ENCODE peak calls at places on chromosomes 11 and 22, in eight cellular contexts. H is fibroblast of lung, T is PC-9, K is HFF-Myc, B is Caco-2, R is kidney, S is heart left ventricle, O is AG09309. G is an unnamed sample.

GRCh38 chr22:36332623-36333331 is 55.0 kb downstream of the MYH9 start:
- DNase-seq in T (peak), B (peak), O (no peak), K (peak), S (peak), R (no peak), H (peak), G (no peak)

GRCh38 chr22:20235453-20235991 is 32.6 kb downstream of the RTN4R start:
- DNase-seq in O (no peak), T (no peak), H (no peak), B (no peak), K (no peak), R (no peak), S (no peak), G (no peak)

GRCh38 chr11:128714121-128714520 is 20.2 kb downstream of the FLI1 start:
- DNase-seq in H (no peak), B (no peak), R (no peak), S (no peak), T (no peak), K (no peak), O (no peak), G (no peak)

GRCh38 chr22:45344339-45344738 is 34.6 kb downstream of the FAM118A start:
- DNase-seq in H (no peak), O (no peak), K (no peak), R (no peak), S (no peak), B (peak), T (no peak), G (no peak)

GRCh38 chr11:26556582-26556981 is 15.5 kb downstream of the MUC15 start:
- DNase-seq in K (no peak), S (no peak), O (no peak), T (peak), B (no peak), H (no peak), R (no peak), G (no peak)

GRCh38 chr11:67351275-67352005 is 1.9 kb downstream of the POLD4 start:
- DNase-seq in T (peak), B (peak), R (peak), K (no peak), H (peak), S (no peak), O (no peak), G (peak)

GRCh38 chr11:67291481-67292381 is 2.6 kb downstream of the ANKRD13D start:
- DNase-seq in O (no peak), R (peak), K (no peak), B (no peak), S (no peak), T (no peak), H (no peak), G (no peak)

GRCh38 chr11:75077316-75077715 is 19.4 kb downstream of the OR2AT4 start:
- DNase-seq in H (no peak), K (no peak), T (no peak), O (no peak), B (no peak), R (no peak), S (no peak), G (no peak)

GRCh38 chr11:85539740-85540139 is 87.4 kb downstream of the DLG2 start:
- DNase-seq in K (no peak), R (no peak), T (no peak), O (no peak), B (no peak), S (no peak), H (no peak), G (no peak)

GRCh38 chr11:61888043-61888442 is 3.3 kb downstream of the FADS3 start:
- DNase-seq in O (peak), R (peak), H (peak), K (no peak), S (peak), T (peak), B (no peak), G (no peak)

GRCh38 chr11:8638300-8638699 is 44.2 kb downstream of the TRIM66 start:
- DNase-seq in O (no peak), S (no peak), K (no peak), R (no peak), H (peak), T (no peak), B (no peak), G (no peak)

GRCh38 chr11:1814691-1815090 is 20.1 kb upstream of the SYT8 start:
- DNase-seq in K (no peak), H (no peak), B (no peak), S (no peak), R (no peak), O (no peak), T (no peak), G (no peak)

GRCh38 chr11:75454987-75455386 is 22.0 kb upstream of the KLHL35 start:
- DNase-seq in S (no peak), R (no peak), K (no peak), H (no peak), T (no peak), B (no peak), O (no peak), G (no peak)

GRCh38 chr11:44848203-44848962 is 102.3 kb downstream of the TP53I11 start:
- DNase-seq in H (no peak), S (no peak), O (no peak), K (no peak), R (peak), T (no peak), B (no peak), G (no peak)

GRCh38 chr11:124669193-124669592 is 4.3 kb downstream of the SIAE start:
- DNase-seq in B (peak), T (peak), K (peak), O (no peak), S (peak), H (peak), R (no peak), G (no peak)

GRCh38 chr11:86360775-86361395 is 13.8 kb upstream of the CCDC81 start:
- DNase-seq in B (no peak), O (no peak), R (no peak), T (no peak), S (no peak), H (peak), K (peak), G (no peak)

GRCh38 chr22:41825376-41825775 is 7.5 kb upstream of the SREBF2 start:
- DNase-seq in O (no peak), K (no peak), S (no peak), B (no peak), T (no peak), R (no peak), H (peak), G (no peak)

GRCh38 chr11:62456630-62457029 is 37.8 kb downstream of the SCGB1A1 start:
- DNase-seq in S (no peak), T (peak), B (peak), O (no peak), K (no peak), H (no peak), R (no peak), G (no peak)

GRCh38 chr22:19823191-19823590 is 31.5 kb downstream of the GNB1L start:
- DNase-seq in S (peak), O (no peak), T (no peak), H (no peak), R (no peak), K (no peak), B (no peak), G (peak)

GRCh38 chr11:8288824-8289223 is 25.1 kb upstream of the LMO1 start:
- DNase-seq in H (no peak), T (no peak), R (no peak), S (no peak), O (no peak), K (no peak), B (no peak), G (peak)

GRCh38 chr11:75468534-75469340 is 35.7 kb upstream of the KLHL35 start:
- DNase-seq in S (peak), B (no peak), O (no peak), R (peak), T (no peak), K (peak), H (peak), G (no peak)

GRCh38 chr11:122727101-122727929 is 71.8 kb downstream of the UBASH3B start:
- DNase-seq in K (no peak), B (no peak), T (no peak), H (no peak), R (no peak), S (no peak), O (no peak), G (no peak)

DNA sequence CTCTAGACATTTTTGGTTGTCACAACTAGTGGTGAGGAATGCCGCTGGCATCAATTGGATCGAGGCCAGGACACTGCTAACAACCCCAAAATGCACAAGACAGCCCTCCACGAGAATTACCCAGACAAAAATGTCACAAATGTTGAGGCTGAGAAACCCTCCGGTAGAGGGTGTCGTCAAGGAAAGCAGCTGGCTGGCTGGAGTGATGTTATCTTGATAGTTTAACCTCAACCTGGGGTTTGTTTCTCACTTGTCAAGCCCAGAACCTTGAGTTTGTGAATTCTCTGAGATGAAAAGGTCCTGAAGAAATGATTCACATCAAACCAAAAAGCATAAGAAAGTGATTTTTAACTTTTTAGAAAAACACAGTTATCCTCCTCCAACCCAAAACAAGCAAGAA is 21.1 kb upstream of the TMPRSS13 start:
- DNase-seq in H (no peak), B (no peak), K (no peak), O (no peak), S (no peak), T (no peak), R (no peak), G (no peak)
- TF ChIP-seq CTCF in H (no peak), B (peak), K (peak), O (no peak), S (no peak), T (no peak), R (peak), G (peak)

DNA sequence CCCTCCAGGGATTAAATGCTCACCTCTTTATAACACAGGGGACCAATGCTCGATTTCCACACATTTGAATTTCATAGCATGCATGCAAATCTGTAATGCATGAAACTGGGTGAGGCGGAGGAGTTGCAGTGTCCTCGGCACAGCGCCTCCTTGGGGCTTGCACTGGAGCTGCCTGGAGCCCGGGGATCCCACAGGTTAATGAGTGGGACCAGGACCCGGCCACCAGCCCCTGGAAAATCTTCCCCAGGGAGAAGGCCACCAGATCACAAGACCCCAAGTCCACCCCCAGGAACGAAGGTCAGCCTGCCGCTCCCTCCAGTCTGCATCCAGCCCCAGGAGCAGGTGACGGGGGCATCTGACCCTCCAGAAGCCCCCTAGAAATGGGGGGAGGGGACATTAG is 119.1 kb downstream of the MN1 start:
- DNase-seq in H (no peak), S (no peak), R (no peak), T (no peak), B (no peak), K (no peak), O (no peak), G (no peak)
- TF ChIP-seq CTCF in H (no peak), S (peak), R (no peak), T (peak), B (peak), K (peak), O (peak), G (peak)

GRCh38 chr22:25970996-25971811 is 198.1 kb upstream of the SEZ6L start:
- DNase-seq in H (no peak), R (no peak), B (no peak), K (no peak), O (no peak), T (no peak), S (no peak), G (no peak)
- TF ChIP-seq CTCF in H (no peak), R (no peak), B (no peak), K (no peak), O (no peak), T (no peak), S (no peak), G (no peak)

DNA sequence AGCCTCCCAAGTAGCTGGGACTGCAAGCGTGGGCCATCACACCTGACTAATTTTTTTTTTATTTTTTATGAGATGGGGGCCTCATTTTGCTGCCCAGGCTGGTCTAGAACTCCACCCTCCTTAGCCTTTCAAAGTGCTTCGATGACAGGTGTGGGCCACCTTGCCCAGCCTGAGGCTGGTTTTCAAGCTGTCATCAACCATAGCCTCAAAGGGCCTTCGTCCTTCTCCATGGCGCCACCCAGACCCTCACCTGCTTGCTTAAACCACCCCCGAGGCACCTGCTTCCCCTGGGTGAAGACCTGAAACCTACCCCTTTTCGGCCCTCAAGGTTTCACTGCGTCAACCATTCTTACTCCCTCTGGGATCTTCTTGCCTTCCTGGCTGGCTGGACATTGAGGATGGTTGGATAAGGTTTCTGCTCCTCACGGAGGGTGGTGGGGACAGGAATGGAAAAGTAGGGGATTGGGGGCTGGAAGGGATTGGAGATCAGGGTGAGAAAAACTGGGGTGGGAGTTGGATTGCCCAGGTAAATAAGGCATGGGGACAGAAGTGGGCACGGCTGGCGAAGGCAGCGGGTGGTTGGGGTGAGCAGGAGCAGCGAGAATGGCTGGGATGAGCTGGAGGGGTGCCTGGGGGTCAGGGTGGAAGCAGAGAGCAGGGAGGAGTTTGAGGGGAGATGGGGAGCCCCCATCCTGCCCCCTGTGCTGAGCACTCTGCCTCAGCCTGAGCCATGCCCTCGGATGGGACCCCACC is 2.8 kb upstream of the ACR start:
- DNase-seq in S (no peak), R (peak), K (no peak), T (no peak), B (peak), H (no peak), O (no peak), G (no peak)
- TF ChIP-seq CTCF in S (no peak), R (no peak), K (no peak), T (no peak), B (no peak), H (no peak), O (no peak), G (no peak)

GRCh38 chr11:46079662-46080061 is 41.6 kb downstream of the PHF21A start:
- DNase-seq in T (no peak), S (no peak), H (no peak), K (no peak), B (no peak), R (no peak), O (no peak), G (no peak)

GRCh38 chr11:46072172-46072964 is 48.9 kb downstream of the PHF21A start:
- DNase-seq in T (no peak), R (no peak), S (no peak), K (no peak), B (no peak), O (no peak), H (no peak), G (no peak)

GRCh38 chr11:46073632-46074031 is 47.6 kb downstream of the PHF21A start:
- DNase-seq in H (no peak), K (no peak), S (no peak), T (no peak), O (no peak), B (no peak), R (no peak), G (no peak)

GRCh38 chr11:46075168-46075567 is 46.1 kb downstream of the PHF21A start:
- DNase-seq in S (no peak), H (peak), B (no peak), K (peak), R (no peak), T (no peak), O (no peak), G (no peak)

DNA sequence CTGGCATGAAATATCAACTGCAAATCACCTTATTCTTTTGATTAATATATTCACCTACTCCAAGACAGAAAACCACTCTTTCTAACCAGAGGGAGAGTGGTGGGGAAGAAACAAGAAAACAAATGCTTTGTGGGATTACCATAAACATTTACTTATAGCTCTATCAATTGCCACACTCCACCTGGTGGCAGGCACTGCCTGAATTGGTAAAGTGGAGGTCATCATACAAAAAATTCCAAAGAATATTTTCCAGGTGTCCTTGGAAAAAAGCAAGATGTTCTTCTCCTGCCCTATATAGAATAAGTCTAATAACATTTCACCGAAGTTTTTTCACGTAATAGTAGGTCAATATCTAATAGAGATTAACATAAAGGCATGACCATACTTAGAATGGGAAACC is 45.3 kb downstream of the PHF21A start:
- DNase-seq in S (no peak), O (no peak), T (no peak), K (no peak), H (no peak), B (no peak), R (no peak), G (no peak)
- TF ChIP-seq CTCF in S (no peak), O (peak), T (peak), K (peak), H (no peak), B (peak), R (no peak), G (no peak)

GRCh38 chr22:17234144-17234623 is 14.9 kb upstream of the ADA2 start:
- DNase-seq in T (no peak), S (no peak), H (peak), K (peak), O (no peak), B (no peak), R (peak), G (peak)
- TF ChIP-seq CTCF in T (no peak), S (no peak), H (no peak), K (peak), O (no peak), B (no peak), R (no peak), G (no peak)

GRCh38 chr11:104163100-104164027 is 583 bp downstream of the PDGFD start:
- DNase-seq in T (peak), S (peak), K (no peak), O (no peak), H (peak), R (no peak), B (no peak), G (no peak)
- TF ChIP-seq CTCF in T (no peak), S (no peak), K (no peak), O (no peak), H (no peak), R (no peak), B (no peak), G (no peak)

GRCh38 chr11:60836866-60837510 is 4.9 kb upstream of the CCDC86 start:
- DNase-seq in K (no peak), O (no peak), T (no peak), S (no peak), R (no peak), H (no peak), B (no peak), G (no peak)

GRCh38 chr11:60840711-60841430 is 1.0 kb upstream of the CCDC86 start:
- DNase-seq in O (peak), R (no peak), K (peak), T (no peak), B (no peak), H (peak), S (peak), G (no peak)

GRCh38 chr11:60835472-60835871 is 6.4 kb upstream of the CCDC86 start:
- DNase-seq in O (no peak), S (no peak), H (no peak), R (no peak), K (no peak), T (no peak), B (no peak), G (no peak)

GRCh38 chr11:60834742-60835141 is 7.2 kb upstream of the CCDC86 start:
- DNase-seq in O (no peak), B (no peak), T (no peak), R (no peak), K (no peak), H (no peak), S (no peak), G (no peak)

GRCh38 chr11:60838132-60838531 is 3.8 kb upstream of the CCDC86 start:
- DNase-seq in H (no peak), R (no peak), B (no peak), S (no peak), O (no peak), K (no peak), T (no peak), G (no peak)
- TF ChIP-seq CTCF in H (no peak), R (no peak), B (no peak), S (no peak), O (peak), K (peak), T (no peak), G (no peak)

GRCh38 chr11:33984682-33985389 is 66.7 kb upstream of the CAPRIN1 start:
- DNase-seq in K (no peak), O (no peak), H (no peak), S (no peak), T (no peak), R (no peak), B (no peak), G (no peak)
- TF ChIP-seq CTCF in K (no peak), O (no peak), H (no peak), S (no peak), T (peak), R (no peak), B (no peak), G (no peak)